ENCODE peak calls at places on chromosome 10, in nine cellular contexts. One of them, this sample, is unnamed.

GRCh38 chr10:84783386-84783785 is 455.0 kb downstream of the CCSER2 start:
- DNase-seq in adrenal gland: no peak
- DNase-seq in lower lobe of right lung: no peak
- DNase-seq in ovary: no peak
- DNase-seq in left ventricle myocardium inferior: no peak
- DNase-seq in fibroblast of mammary gland: peak
- DNase-seq in GM23338: peak
- DNase-seq in tibial nerve: no peak
- DNase-seq in IMR-90: no peak
- DNase-seq in this sample: no peak

GRCh38 chr10:79929409-79929904 is 19.4 kb downstream of the SFTPD start:
- DNase-seq in adrenal gland: peak
- DNase-seq in lower lobe of right lung: peak
- DNase-seq in ovary: peak
- DNase-seq in left ventricle myocardium inferior: peak
- DNase-seq in fibroblast of mammary gland: peak
- DNase-seq in GM23338: peak
- DNase-seq in tibial nerve: peak
- DNase-seq in IMR-90: peak
- DNase-seq in this sample: peak

GRCh38 chr10:13774303-13774893 is 187.6 kb downstream of the PRPF18 start:
- DNase-seq in adrenal gland: no peak
- DNase-seq in lower lobe of right lung: no peak
- DNase-seq in ovary: no peak
- DNase-seq in left ventricle myocardium inferior: no peak
- DNase-seq in fibroblast of mammary gland: no peak
- DNase-seq in GM23338: no peak
- DNase-seq in tibial nerve: no peak
- DNase-seq in IMR-90: no peak
- DNase-seq in this sample: no peak

GRCh38 chr10:122263971-122264370 is 7.1 kb upstream of the BTBD16 start:
- DNase-seq in adrenal gland: no peak
- DNase-seq in lower lobe of right lung: no peak
- DNase-seq in ovary: no peak
- DNase-seq in left ventricle myocardium inferior: no peak
- DNase-seq in fibroblast of mammary gland: peak
- DNase-seq in GM23338: no peak
- DNase-seq in tibial nerve: no peak
- DNase-seq in IMR-90: peak
- DNase-seq in this sample: peak

GRCh38 chr10:6769704-6770417 is 189.8 kb upstream of the PRKCQ start:
- DNase-seq in adrenal gland: no peak
- DNase-seq in lower lobe of right lung: no peak
- DNase-seq in ovary: no peak
- DNase-seq in left ventricle myocardium inferior: no peak
- DNase-seq in fibroblast of mammary gland: no peak
- DNase-seq in GM23338: no peak
- DNase-seq in tibial nerve: no peak
- DNase-seq in IMR-90: no peak
- DNase-seq in this sample: no peak

GRCh38 chr10:128922172-128922571 is 544.9 kb upstream of the MGMT start:
- DNase-seq in adrenal gland: no peak
- DNase-seq in lower lobe of right lung: no peak
- DNase-seq in ovary: no peak
- DNase-seq in left ventricle myocardium inferior: no peak
- DNase-seq in fibroblast of mammary gland: no peak
- DNase-seq in GM23338: no peak
- DNase-seq in tibial nerve: no peak
- DNase-seq in IMR-90: no peak
- DNase-seq in this sample: no peak

GRCh38 chr10:73946253-73947145 is 35.6 kb downstream of the PLAU start:
- DNase-seq in adrenal gland: no peak
- DNase-seq in lower lobe of right lung: no peak
- DNase-seq in ovary: no peak
- DNase-seq in left ventricle myocardium inferior: no peak
- DNase-seq in fibroblast of mammary gland: no peak
- DNase-seq in GM23338: no peak
- DNase-seq in tibial nerve: no peak
- DNase-seq in IMR-90: no peak
- DNase-seq in this sample: no peak

GRCh38 chr10:95242581-95243317 is 48.1 kb downstream of the PDLIM1 start:
- DNase-seq in adrenal gland: peak
- DNase-seq in lower lobe of right lung: no peak
- DNase-seq in ovary: no peak
- DNase-seq in left ventricle myocardium inferior: no peak
- DNase-seq in fibroblast of mammary gland: peak
- DNase-seq in GM23338: peak
- DNase-seq in tibial nerve: no peak
- DNase-seq in IMR-90: peak
- DNase-seq in this sample: peak

GRCh38 chr10:13233358-13233757 is 816 bp downstream of the UCMA start:
- DNase-seq in adrenal gland: no peak
- DNase-seq in lower lobe of right lung: no peak
- DNase-seq in ovary: no peak
- DNase-seq in left ventricle myocardium inferior: no peak
- DNase-seq in fibroblast of mammary gland: no peak
- DNase-seq in GM23338: peak
- DNase-seq in tibial nerve: no peak
- DNase-seq in IMR-90: no peak
- DNase-seq in this sample: no peak

GRCh38 chr10:127918570-127918969 is 11.7 kb downstream of the PTPRE start:
- DNase-seq in adrenal gland: no peak
- DNase-seq in lower lobe of right lung: no peak
- DNase-seq in ovary: no peak
- DNase-seq in left ventricle myocardium inferior: no peak
- DNase-seq in fibroblast of mammary gland: no peak
- DNase-seq in GM23338: no peak
- DNase-seq in tibial nerve: no peak
- DNase-seq in IMR-90: no peak
- DNase-seq in this sample: no peak

GRCh38 chr10:50439187-50439586 is 184.6 kb downstream of the SGMS1 start:
- DNase-seq in adrenal gland: no peak
- DNase-seq in lower lobe of right lung: no peak
- DNase-seq in ovary: no peak
- DNase-seq in left ventricle myocardium inferior: no peak
- DNase-seq in fibroblast of mammary gland: no peak
- DNase-seq in GM23338: no peak
- DNase-seq in tibial nerve: no peak
- DNase-seq in IMR-90: no peak
- DNase-seq in this sample: no peak

GRCh38 chr10:78925800-78926319 is 142.9 kb upstream of the ZMIZ1 start:
- DNase-seq in adrenal gland: no peak
- DNase-seq in lower lobe of right lung: no peak
- DNase-seq in ovary: no peak
- DNase-seq in left ventricle myocardium inferior: no peak
- DNase-seq in fibroblast of mammary gland: peak
- DNase-seq in GM23338: no peak
- DNase-seq in tibial nerve: no peak
- DNase-seq in IMR-90: peak
- DNase-seq in this sample: peak

DNA sequence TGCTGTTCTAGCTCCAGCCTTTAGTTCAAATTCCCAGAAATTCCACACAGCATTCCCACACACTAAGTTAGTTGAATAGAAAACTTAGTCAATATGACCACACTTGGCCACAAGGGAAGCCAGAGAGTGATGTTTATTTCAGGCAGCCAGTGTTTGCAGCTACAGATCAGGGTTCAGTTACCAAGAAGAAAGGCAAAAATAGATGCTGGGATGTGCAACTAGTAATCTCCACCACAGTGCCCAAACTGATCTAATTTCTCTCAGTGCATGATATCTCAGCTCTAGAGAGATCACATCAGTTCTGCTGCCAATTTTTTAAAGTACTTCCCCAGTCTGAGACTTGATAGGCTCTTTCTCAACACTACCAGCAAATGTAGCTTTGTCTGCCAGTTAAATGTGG is 17.6 kb downstream of the SLF2 start:
- DNase-seq in adrenal gland: no peak
- DNase-seq in lower lobe of right lung: no peak
- DNase-seq in ovary: no peak
- DNase-seq in left ventricle myocardium inferior: no peak
- DNase-seq in fibroblast of mammary gland: no peak
- DNase-seq in GM23338: peak
- DNase-seq in tibial nerve: no peak
- DNase-seq in IMR-90: peak
- DNase-seq in this sample: no peak
- TF ChIP-seq CTCF in adrenal gland: peak
- TF ChIP-seq CTCF in lower lobe of right lung: no peak
- TF ChIP-seq CTCF in ovary: no peak
- TF ChIP-seq CTCF in left ventricle myocardium inferior: no peak
- TF ChIP-seq CTCF in fibroblast of mammary gland: no peak
- TF ChIP-seq CTCF in GM23338: no peak
- TF ChIP-seq CTCF in tibial nerve: no peak
- TF ChIP-seq CTCF in IMR-90: no peak
- TF ChIP-seq CTCF in this sample: no peak

GRCh38 chr10:103691267-103691666 is 164.1 kb downstream of the SH3PXD2A start:
- DNase-seq in adrenal gland: no peak
- DNase-seq in lower lobe of right lung: no peak
- DNase-seq in ovary: no peak
- DNase-seq in left ventricle myocardium inferior: no peak
- DNase-seq in fibroblast of mammary gland: no peak
- DNase-seq in GM23338: no peak
- DNase-seq in tibial nerve: no peak
- DNase-seq in IMR-90: no peak
- DNase-seq in this sample: no peak

GRCh38 chr10:103693070-103693811 is 162.1 kb downstream of the SH3PXD2A start:
- DNase-seq in adrenal gland: no peak
- DNase-seq in lower lobe of right lung: no peak
- DNase-seq in ovary: peak
- DNase-seq in left ventricle myocardium inferior: no peak
- DNase-seq in fibroblast of mammary gland: no peak
- DNase-seq in GM23338: peak
- DNase-seq in tibial nerve: no peak
- DNase-seq in IMR-90: no peak
- DNase-seq in this sample: no peak

GRCh38 chr10:103690281-103690680 is 165.1 kb downstream of the SH3PXD2A start:
- DNase-seq in adrenal gland: no peak
- DNase-seq in lower lobe of right lung: no peak
- DNase-seq in ovary: no peak
- DNase-seq in left ventricle myocardium inferior: no peak
- DNase-seq in fibroblast of mammary gland: peak
- DNase-seq in GM23338: no peak
- DNase-seq in tibial nerve: no peak
- DNase-seq in IMR-90: no peak
- DNase-seq in this sample: no peak

GRCh38 chr10:103692421-103693069 is 162.8 kb downstream of the SH3PXD2A start:
- DNase-seq in adrenal gland: no peak
- DNase-seq in lower lobe of right lung: no peak
- DNase-seq in ovary: no peak
- DNase-seq in left ventricle myocardium inferior: no peak
- DNase-seq in fibroblast of mammary gland: no peak
- DNase-seq in GM23338: peak
- DNase-seq in tibial nerve: no peak
- DNase-seq in IMR-90: no peak
- DNase-seq in this sample: no peak

DNA sequence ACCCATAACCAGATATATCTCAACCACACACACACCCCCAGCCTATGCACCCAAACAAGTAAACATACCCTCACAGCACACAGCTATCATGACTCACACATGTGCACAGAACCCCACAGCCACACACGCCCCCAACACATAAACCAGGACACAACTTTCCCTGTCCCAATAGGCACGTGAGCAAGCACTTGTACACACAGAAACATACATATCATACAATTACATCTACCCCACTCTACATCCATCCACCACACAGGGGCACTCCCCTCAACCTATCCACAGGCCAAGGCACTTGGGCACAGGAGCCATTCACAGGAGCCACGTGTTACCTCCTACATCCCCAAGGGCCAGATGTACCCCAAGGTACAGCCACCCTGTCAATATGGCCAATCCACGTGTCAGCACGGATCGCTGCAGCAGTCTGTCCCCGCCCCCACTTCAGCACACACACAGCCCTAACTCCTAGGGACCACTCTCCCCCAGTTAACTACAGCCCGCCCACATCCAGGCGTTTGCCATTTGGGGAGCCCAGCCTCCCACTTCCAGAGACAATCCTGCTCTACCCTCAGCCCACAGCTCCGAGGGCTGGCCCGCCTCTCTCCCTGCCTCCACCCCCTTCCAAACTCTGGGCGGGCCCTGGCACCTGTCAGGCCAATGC is 163.5 kb downstream of the SH3PXD2A start:
- DNase-seq in adrenal gland: no peak
- DNase-seq in lower lobe of right lung: no peak
- DNase-seq in ovary: peak
- DNase-seq in left ventricle myocardium inferior: no peak
- DNase-seq in fibroblast of mammary gland: peak
- DNase-seq in GM23338: peak
- DNase-seq in tibial nerve: no peak
- DNase-seq in IMR-90: peak
- DNase-seq in this sample: no peak
- H3K4me3 ChIP-seq in adrenal gland: no peak
- H3K4me3 ChIP-seq in lower lobe of right lung: no peak
- H3K4me3 ChIP-seq in ovary: peak
- H3K4me3 ChIP-seq in left ventricle myocardium inferior: peak
- H3K4me3 ChIP-seq in fibroblast of mammary gland: no peak
- H3K4me3 ChIP-seq in GM23338: peak
- H3K4me3 ChIP-seq in tibial nerve: peak
- H3K4me3 ChIP-seq in IMR-90: no peak
- H3K4me3 ChIP-seq in this sample: no peak

GRCh38 chr10:69968830-69969229 is 83.8 kb upstream of the MACROH2A2 start:
- DNase-seq in adrenal gland: no peak
- DNase-seq in lower lobe of right lung: no peak
- DNase-seq in ovary: no peak
- DNase-seq in left ventricle myocardium inferior: no peak
- DNase-seq in fibroblast of mammary gland: peak
- DNase-seq in GM23338: peak
- DNase-seq in tibial nerve: no peak
- DNase-seq in IMR-90: peak
- DNase-seq in this sample: no peak
- TF ChIP-seq CTCF in adrenal gland: no peak
- TF ChIP-seq CTCF in lower lobe of right lung: no peak
- TF ChIP-seq CTCF in ovary: no peak
- TF ChIP-seq CTCF in left ventricle myocardium inferior: no peak
- TF ChIP-seq CTCF in fibroblast of mammary gland: no peak
- TF ChIP-seq CTCF in GM23338: peak
- TF ChIP-seq CTCF in tibial nerve: no peak
- TF ChIP-seq CTCF in IMR-90: peak
- TF ChIP-seq CTCF in this sample: peak

DNA sequence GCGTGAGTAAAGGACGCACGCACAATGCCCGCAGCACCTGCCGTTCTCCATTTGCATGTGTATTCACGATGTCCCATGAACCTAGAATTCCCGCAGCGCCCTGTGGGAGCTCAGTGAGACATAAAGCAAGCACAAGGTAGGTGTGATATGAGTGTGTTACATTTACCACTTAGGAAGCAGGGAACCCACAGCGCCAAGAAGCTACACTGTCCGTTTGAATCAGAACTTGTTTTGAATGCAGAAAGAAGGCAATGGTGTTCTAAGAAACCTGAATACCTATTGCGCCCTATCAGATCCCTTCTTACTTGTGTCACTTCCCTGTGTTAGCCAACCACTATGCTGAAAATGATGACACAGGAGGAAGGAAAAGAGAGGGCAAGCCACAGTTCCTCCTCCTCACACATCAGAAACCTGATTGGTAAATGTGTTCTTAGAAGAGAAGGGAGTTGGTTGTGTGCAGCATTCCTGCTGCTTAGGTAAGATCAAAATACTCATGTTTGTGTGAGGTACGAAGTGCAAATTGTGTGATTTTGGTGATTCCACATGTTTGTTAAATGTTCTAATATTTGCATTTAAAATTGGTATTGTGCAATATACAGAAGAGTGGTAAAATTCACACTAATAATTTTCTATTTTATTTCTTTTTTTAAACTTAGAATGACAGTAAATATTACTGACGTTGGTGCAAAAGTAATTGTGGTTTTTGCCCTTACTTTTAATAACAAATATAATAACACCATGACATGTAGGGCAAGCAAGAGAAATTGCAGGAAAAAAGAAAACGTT is 185.4 kb downstream of the SEC23IP start:
- DNase-seq in adrenal gland: no peak
- DNase-seq in lower lobe of right lung: no peak
- DNase-seq in ovary: no peak
- DNase-seq in left ventricle myocardium inferior: no peak
- DNase-seq in fibroblast of mammary gland: no peak
- DNase-seq in GM23338: peak
- DNase-seq in tibial nerve: no peak
- DNase-seq in IMR-90: no peak
- DNase-seq in this sample: no peak
- H3K4me3 ChIP-seq in adrenal gland: no peak
- H3K4me3 ChIP-seq in lower lobe of right lung: no peak
- H3K4me3 ChIP-seq in ovary: no peak
- H3K4me3 ChIP-seq in left ventricle myocardium inferior: no peak
- H3K4me3 ChIP-seq in fibroblast of mammary gland: no peak
- H3K4me3 ChIP-seq in GM23338: no peak
- H3K4me3 ChIP-seq in tibial nerve: no peak
- H3K4me3 ChIP-seq in IMR-90: no peak
- H3K4me3 ChIP-seq in this sample: no peak